ENCODE peak calls at places on chromosomes 1 and 21, in ten cellular contexts. G is Calu3, U is KG1, H is AML-193, A is HS-5, Z is transverse colon, P is T-helper 1 cell, N is NCI-H446, M is T-cell, Q is SK-N-DZ. Y is an unnamed sample.

GRCh38 chr1:183098349-183098748 is 75.1 kb downstream of the LAMC1 start:
- DNase-seq in G (no peak), U (no peak), H (no peak), A (no peak), Z (no peak), P (no peak), N (no peak), M (no peak), Q (no peak), Y (no peak)

GRCh38 chr1:220881918-220882891 is 3.0 kb downstream of the HLX start:
- DNase-seq in G (no peak), U (no peak), H (peak), A (no peak), Z (peak), P (no peak), N (no peak), M (no peak), Q (no peak), Y (no peak)

GRCh38 chr21:38119793-38120192 is 137.0 kb upstream of the KCNJ15 start:
- DNase-seq in G (no peak), U (no peak), H (no peak), A (no peak), Z (no peak), P (no peak), N (no peak), M (no peak), Q (no peak), Y (no peak)

GRCh38 chr1:166145496-166145895 is 21.3 kb downstream of the FAM78B start:
- DNase-seq in G (no peak), U (no peak), H (no peak), A (no peak), Z (no peak), P (no peak), N (no peak), M (no peak), Q (no peak), Y (no peak)

GRCh38 chr1:43533615-43534014 is 2.9 kb downstream of the PTPRF start:
- DNase-seq in G (no peak), U (no peak), H (no peak), A (no peak), Z (no peak), P (no peak), N (no peak), M (no peak), Q (no peak), Y (no peak)

GRCh38 chr1:221435510-221435909 is 306.4 kb downstream of the DUSP10 start:
- DNase-seq in G (no peak), U (peak), H (peak), A (peak), Z (no peak), P (no peak), N (peak), M (no peak), Q (peak), Y (peak)

GRCh38 chr1:26771643-26772321 is 16.0 kb upstream of the PIGV start:
- DNase-seq in G (peak), U (no peak), H (no peak), A (peak), Z (no peak), P (no peak), N (no peak), M (no peak), Q (no peak), Y (no peak)

GRCh38 chr1:243713470-243714186 is 136.4 kb downstream of the AKT3 start:
- DNase-seq in G (no peak), U (no peak), H (peak), A (no peak), Z (no peak), P (no peak), N (peak), M (no peak), Q (peak), Y (no peak)

GRCh38 chr1:220700591-220701179 is 10.5 kb downstream of the C1orf115 start:
- DNase-seq in G (no peak), U (no peak), H (no peak), A (no peak), Z (no peak), P (no peak), N (no peak), M (no peak), Q (no peak), Y (no peak)

GRCh38 chr1:9589144-9589718 is 520 bp downstream of the TMEM201 start:
- DNase-seq in G (peak), U (no peak), H (no peak), A (no peak), Z (peak), P (no peak), N (no peak), M (peak), Q (no peak), Y (no peak)

GRCh38 chr1:182611787-182612186 is 7.6 kb upstream of the RGS16 start:
- DNase-seq in G (no peak), U (no peak), H (no peak), A (no peak), Z (no peak), P (no peak), N (no peak), M (no peak), Q (no peak), Y (no peak)